ENCODE peak calls at places on chromosomes 1 and 21, in seven cellular contexts. Q is HCT116, O is PC-9, E is Karpas-422, F is GM23248, A is hepatocyte, P is SK-N-SH. C is an unnamed sample. For H3K9me2 and H3K9me3, the result is how much of the 10 kb centered on the place peaks cover.

GRCh38 chr1:205261946-205262668 is 34.4 kb downstream of the TMCC2 start:
- DNase-seq in O (no peak), F (peak), P (no peak), A (peak), E (no peak), Q (no peak), C (no peak)

GRCh38 chr21:45496968-45497845 is 45.0 kb downstream of the SLC19A1 start:
- DNase-seq in E (no peak), Q (no peak), P (no peak), A (no peak), F (no peak), O (no peak), C (no peak)

GRCh38 chr1:248906741-248907661 is 966 bp downstream of the PGBD2 start:
- DNase-seq in F (peak), E (no peak), A (peak), O (no peak), Q (no peak), P (no peak), C (no peak)

GRCh38 chr1:112692681-112693080 is 14.2 kb downstream of the RHOC start:
- DNase-seq in O (no peak), A (no peak), E (no peak), F (no peak), P (no peak), Q (no peak), C (no peak)

GRCh38 chr1:93518516-93518915 is 70.6 kb downstream of the FNBP1L start:
- DNase-seq in A (no peak), O (no peak), P (no peak), F (no peak), E (no peak), Q (no peak), C (no peak)

GRCh38 chr1:232570007-232570406 is 59.9 kb downstream of the SIPA1L2 start:
- DNase-seq in F (no peak), O (no peak), E (no peak), A (no peak), P (no peak), Q (no peak), C (no peak)

GRCh38 chr1:121483961-121484424 is 299.2 kb downstream of the SRGAP2C start:
- DNase-seq in O (no peak), E (no peak), Q (no peak), P (no peak), F (peak), A (peak), C (no peak)

GRCh38 chr1:62452951-62453350 is 16.1 kb downstream of the USP1 start:
- DNase-seq in E (peak), F (peak), P (no peak), Q (no peak), O (no peak), A (no peak), C (no peak)

GRCh38 chr21:14943636-14944035 is 121.2 kb downstream of the NRIP1 start:
- DNase-seq in A (no peak), O (no peak), F (no peak), P (no peak), E (no peak), Q (no peak), C (no peak)

GRCh38 chr1:168234846-168235547 is 9.2 kb downstream of the SFT2D2 start:
- DNase-seq in P (peak), F (peak), A (peak), E (peak), Q (peak), O (no peak), C (peak)

GRCh38 chr1:5798904-5799303 is 193.3 kb downstream of the NPHP4 start:
- DNase-seq in P (no peak), F (no peak), E (no peak), O (no peak), A (no peak), Q (no peak), C (no peak)

GRCh38 chr1:178220094-178220493 is 126.2 kb downstream of the RASAL2 start:
- DNase-seq in E (no peak), A (no peak), O (no peak), P (no peak), Q (no peak), F (peak), C (no peak)

GRCh38 chr1:211831558-211832323 is 1.2 kb upstream of the LPGAT1 start:
- DNase-seq in A (no peak), P (peak), E (peak), F (no peak), Q (no peak), O (no peak), C (peak)

GRCh38 chr1:192747305-192747704 is 61.5 kb upstream of the RGS2 start:
- DNase-seq in E (no peak), P (no peak), Q (no peak), A (no peak), F (peak), O (no peak), C (no peak)

GRCh38 chr1:219533280-219533679 is 79.6 kb downstream of the ZC3H11B start:
- DNase-seq in Q (no peak), O (no peak), A (no peak), P (no peak), E (no peak), F (peak), C (no peak)

GRCh38 chr1:171998711-171999110 is 157.4 kb downstream of the DNM3 start:
- DNase-seq in Q (no peak), F (peak), E (no peak), O (no peak), P (no peak), A (no peak), C (no peak)

GRCh38 chr1:220301630-220302029 is 29.4 kb upstream of the RAB3GAP2 start:
- DNase-seq in Q (no peak), O (no peak), P (no peak), E (no peak), A (no peak), F (no peak), C (no peak)

GRCh38 chr1:204342310-204342709 is 17.4 kb downstream of the PLEKHA6 start:
- DNase-seq in A (no peak), F (no peak), O (no peak), E (no peak), Q (no peak), P (no peak), C (no peak)

GRCh38 chr1:227732586-227733308 is 2.4 kb downstream of the JMJD4 start:
- DNase-seq in F (no peak), Q (no peak), E (no peak), A (no peak), O (no peak), P (no peak), C (no peak)
- H3K4me2 ChIP-seq in F (no peak), Q (no peak), E (no peak), A (no peak), O (no peak), P (no peak), C (no peak)

DNA sequence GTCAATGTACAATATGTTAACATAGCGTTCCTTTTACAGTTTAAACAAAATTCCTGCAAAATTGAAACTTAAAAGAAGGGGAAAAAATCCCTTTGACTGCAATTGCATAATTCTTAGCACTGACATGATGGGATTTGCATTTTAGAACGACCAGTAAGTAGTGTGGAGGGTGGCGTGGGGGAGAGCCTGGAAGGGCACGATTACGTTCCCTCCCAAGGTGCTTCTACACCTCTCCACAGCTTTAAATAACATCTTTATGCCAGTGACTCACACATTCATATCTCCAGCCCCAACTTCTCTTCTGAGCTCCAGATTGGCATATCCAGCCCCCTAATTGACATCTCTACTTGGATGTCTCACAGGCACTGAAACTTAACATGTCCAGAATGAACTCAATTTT is 64.3 kb downstream of the OLFML3 start:
- DNase-seq in F (no peak), P (no peak), E (no peak), O (no peak), A (no peak), Q (no peak), C (no peak)
- H3K9me2 ChIP-seq in F (under half), P (under half), E (under half), O (under half), A (under half), Q (under half), C (under half)

GRCh38 chr1:116503535-116504307 is 67.1 kb downstream of the CD58 start:
- DNase-seq in E (no peak), P (no peak), F (no peak), A (peak), O (no peak), Q (no peak), C (no peak)

GRCh38 chr1:116504308-116505156 is 66.3 kb downstream of the CD58 start:
- DNase-seq in P (no peak), Q (no peak), E (no peak), F (peak), O (peak), A (peak), C (peak)

GRCh38 chr1:116502915-116503314 is 67.9 kb downstream of the CD58 start:
- DNase-seq in Q (no peak), E (no peak), O (no peak), F (no peak), A (no peak), P (no peak), C (no peak)

GRCh38 chr1:116501041-116501869 is 69.6 kb downstream of the CD58 start:
- DNase-seq in O (no peak), E (no peak), P (no peak), Q (no peak), F (no peak), A (no peak), C (no peak)

DNA sequence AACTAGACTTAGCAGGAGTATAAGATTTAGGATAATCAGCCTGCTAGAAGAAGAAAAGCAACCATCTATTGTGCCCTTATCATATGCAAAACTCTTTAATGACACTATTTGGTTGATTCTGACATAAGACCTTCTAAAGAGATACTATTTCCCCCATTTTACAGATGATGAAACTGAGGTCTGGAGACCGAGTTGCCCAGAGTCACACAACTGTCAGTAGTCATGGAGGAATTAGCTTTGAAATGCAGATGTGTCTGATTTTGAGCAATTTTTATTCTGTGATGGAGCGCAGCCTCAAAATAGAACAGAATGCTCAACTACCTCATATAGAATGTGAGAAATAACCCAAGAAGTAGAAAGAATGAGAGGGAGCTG is 69.0 kb downstream of the CD58 start:
- DNase-seq in O (no peak), Q (no peak), E (no peak), P (no peak), F (no peak), A (no peak), C (no peak)
- H3K9me3 ChIP-seq in O (under half), Q (under half), E (under half), P (under half), F (under half), A (under half), C (under half)

DNA sequence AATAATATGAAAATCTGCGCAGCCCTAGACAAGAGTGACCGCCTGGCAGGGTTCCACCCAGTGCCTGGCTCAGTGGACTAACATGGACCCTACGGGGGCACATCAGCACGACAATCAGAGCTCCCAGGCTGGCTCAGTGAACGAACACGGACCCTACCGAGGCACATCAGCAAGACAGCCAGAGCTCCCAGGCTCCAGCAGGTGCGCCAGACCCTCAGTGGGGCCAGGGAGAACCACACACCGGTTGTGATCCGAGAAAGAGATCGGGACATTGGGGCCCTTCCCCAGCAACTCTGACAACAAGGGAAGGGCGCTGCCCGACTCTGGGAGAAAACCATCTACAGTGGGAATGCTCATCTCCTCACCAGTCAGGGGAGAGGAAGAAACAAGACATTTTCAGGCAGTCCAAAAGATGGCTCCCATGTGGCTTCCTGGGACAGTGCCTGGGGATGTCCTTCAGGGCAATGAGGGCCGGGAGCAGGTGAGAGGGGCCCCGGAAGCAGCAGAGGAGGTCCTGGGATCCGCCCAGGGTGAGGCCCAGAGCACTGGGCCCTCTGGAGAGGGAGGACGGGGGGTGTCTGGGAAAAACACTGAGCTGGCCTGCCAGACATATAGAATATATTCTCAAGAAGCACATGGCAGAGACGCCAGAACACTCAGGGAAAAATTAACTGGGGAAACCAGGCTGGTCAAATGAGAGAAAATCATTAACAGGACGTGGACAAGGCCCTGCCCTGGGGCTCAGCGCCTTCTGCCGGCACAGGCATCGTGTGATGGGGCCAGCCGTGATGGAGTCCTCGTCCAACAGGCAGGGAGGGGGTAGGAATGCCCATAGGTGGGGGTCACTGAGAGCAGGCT is 4.8 kb downstream of the ARHGEF16 start:
- DNase-seq in E (no peak), A (no peak), P (peak), Q (no peak), O (no peak), F (no peak), C (no peak)
- H3K4me2 ChIP-seq in E (no peak), A (peak), P (no peak), Q (peak), O (peak), F (no peak), C (no peak)

DNA sequence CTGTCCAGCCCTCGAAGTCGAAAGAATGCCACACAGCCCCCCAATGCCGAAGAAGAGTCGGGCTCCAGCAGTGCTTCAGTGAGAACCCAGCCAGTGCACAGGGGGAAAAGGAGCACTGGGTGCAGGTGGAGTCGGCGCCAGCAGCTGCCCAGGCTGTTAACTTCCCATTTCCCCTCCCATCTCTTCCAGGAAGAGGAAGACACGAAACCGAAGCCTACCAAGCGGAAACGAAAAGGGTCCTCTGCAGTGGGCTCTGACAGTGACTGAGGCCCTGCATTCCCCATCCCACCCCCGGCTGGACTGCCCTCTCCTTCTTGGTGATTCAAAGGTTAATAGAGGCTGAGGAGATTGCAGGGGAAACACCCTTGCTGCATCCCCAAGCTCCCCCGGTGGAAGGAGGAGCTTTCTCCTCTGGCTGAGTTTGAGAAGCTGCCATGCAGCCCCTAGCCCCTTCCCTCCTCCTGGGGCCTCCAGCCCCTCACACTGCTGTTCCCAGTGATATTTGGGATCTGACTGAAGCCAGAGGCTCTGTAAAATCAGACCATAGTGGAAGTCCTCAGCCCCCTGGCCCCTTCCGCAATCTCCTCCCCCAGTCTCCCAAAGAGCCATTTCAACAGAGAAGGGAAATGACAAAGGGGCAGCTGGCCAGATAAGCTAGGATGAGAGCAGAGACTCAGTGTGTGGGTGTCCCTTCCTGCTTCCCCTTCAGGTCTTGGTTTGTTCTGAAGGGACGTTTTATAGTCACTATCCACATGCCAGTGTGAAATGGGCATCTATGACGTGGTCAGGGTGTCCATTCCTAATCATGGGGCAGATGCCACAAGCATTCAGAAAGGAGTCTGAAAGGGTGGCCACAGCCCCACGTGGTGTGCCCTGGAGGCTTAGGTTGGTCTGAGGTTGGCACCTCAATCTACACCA is 1.9 kb upstream of the SLC27A3 start:
- DNase-seq in Q (no peak), O (no peak), P (no peak), A (no peak), F (peak), E (no peak), C (no peak)
- H3K9me2 ChIP-seq in Q (under half), O (under half), P (under half), A (under half), F (under half), E (under half), C (under half)

DNA sequence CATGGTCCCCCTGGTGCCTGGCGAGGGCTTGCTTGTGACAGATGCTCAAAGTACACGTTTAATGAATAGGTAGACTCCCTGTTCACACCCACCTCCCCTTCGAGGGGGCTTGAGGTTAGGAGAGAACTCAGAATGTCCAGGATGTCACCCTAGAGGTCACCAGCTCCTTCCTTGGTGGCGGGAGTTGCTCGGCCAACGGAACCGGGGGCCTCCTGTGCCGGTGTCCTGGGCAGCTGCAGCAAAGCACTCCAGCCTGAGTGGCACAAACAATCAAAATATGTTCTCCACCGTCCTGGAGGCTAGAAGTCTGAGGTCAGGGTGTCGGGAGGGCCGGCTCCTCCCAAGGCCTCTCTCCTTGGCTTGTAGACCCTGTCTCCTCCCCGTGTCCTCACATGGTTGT is 71.0 kb downstream of the AJAP1 start:
- DNase-seq in A (no peak), O (no peak), Q (no peak), P (no peak), F (no peak), E (no peak), C (no peak)
- H3K9me3 ChIP-seq in A (under half), O (under half), Q (under half), P (under half), F (under half), E (under half), C (under half)

DNA sequence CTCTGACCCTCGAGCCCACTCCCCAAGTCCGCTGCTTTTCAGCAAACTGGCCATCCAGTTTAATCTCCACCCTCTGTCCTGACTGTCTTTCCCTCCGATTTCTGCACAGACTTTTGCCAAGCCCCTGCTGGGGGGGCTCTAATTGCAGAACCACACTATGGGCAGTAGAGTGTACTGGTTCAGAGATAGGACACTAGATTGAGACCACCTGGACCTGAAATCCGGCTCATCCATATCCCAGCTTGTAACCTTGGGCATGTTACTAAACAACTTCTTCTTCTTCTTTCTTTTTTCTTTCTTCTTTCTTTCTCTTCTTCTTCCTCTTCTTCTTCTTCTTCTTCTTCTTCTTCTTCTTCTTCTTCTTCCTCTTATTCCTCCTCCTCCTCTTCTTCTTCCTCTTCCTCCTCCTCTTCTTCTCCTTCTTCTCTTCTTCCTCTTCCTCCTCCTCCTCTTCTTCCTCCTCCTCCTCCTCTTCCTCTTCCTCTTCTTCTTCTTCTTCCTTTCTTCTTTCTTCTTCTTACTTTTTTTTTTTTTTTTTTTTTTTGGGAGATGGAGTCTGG is 7.7 kb downstream of the LRRC71 start:
- DNase-seq in O (no peak), P (no peak), E (no peak), Q (no peak), A (no peak), F (no peak), C (no peak)
- H3K4me2 ChIP-seq in O (peak), P (peak), E (no peak), Q (peak), A (peak), F (peak), C (no peak)

GRCh38 chr1:181607524-181607923 is 124.2 kb downstream of the CACNA1E start:
- DNase-seq in Q (no peak), P (no peak), A (no peak), F (no peak), E (no peak), O (no peak), C (no peak)
- H3K9me2 ChIP-seq in Q (under half), P (under half), A (under half), F (under half), E (under half), O (under half), C (under half)

GRCh38 chr1:227586733-227587132 is 23.4 kb downstream of the ZNF678 start:
- DNase-seq in A (no peak), F (no peak), Q (no peak), E (no peak), O (no peak), P (no peak), C (no peak)

GRCh38 chr1:227583354-227583753 is 20.0 kb downstream of the ZNF678 start:
- DNase-seq in O (no peak), P (no peak), Q (no peak), A (no peak), F (no peak), E (no peak), C (no peak)

DNA sequence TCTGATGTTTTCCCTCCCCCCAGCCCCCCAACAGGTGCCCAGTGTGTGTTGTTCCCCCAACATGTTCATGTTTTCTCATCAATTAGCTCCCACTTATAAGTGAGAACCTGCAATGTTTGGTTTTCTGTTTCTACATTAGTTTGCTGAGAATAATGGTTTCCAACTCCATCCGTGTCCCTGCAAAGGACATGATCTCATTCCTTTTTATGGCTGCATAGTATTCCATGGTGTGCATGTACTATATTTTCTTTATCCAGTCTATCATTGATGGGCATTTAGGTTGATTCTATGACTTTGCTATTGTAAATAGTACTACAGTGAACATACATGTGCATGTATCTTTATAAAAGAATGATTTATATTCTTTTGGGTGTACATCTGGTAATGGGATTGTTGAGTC is 24.6 kb downstream of the ZNF678 start:
- DNase-seq in E (no peak), P (no peak), F (no peak), A (no peak), Q (no peak), O (no peak), C (no peak)
- H3K9me3 ChIP-seq in E (under half), P (under half), F (under half), A (under half), Q (under half), O (under half), C (under half)